ENCODE peak calls at places on chromosomes 5 and 9, in four cellular contexts. K is psoas muscle; E is CD8-positive, alpha-beta T cell; T is right lobe of liver. D is an unnamed sample.

GRCh38 chr9:8622222-8622802 is 822.7 kb upstream of the DMAC1 start:
- DNase-seq in K (no peak), E (no peak), T (no peak), D (no peak)

GRCh38 chr5:78677777-78678668 is 29.5 kb upstream of the LHFPL2 start:
- DNase-seq in K (peak; percentile 76), E (no peak), T (no peak), D (peak; percentile 50)

GRCh38 chr5:35229076-35230042 is 928 bp downstream of the PRLR start:
- DNase-seq in K (no peak), E (no peak), T (peak; percentile 78), D (peak; percentile 73)

GRCh38 chr9:71001780-71002386 is 119.5 kb downstream of the TRPM3 start:
- DNase-seq in K (no peak), E (no peak), T (peak; percentile 53), D (peak; percentile 40)

GRCh38 chr9:36332006-36332405 is 68.1 kb downstream of the RNF38 start:
- DNase-seq in K (no peak), E (no peak), T (no peak), D (no peak)

GRCh38 chr5:13745508-13745907 is 199.0 kb downstream of the DNAH5 start:
- DNase-seq in K (no peak), E (no peak), T (no peak), D (no peak)

GRCh38 chr5:158805195-158805594 is 294.5 kb downstream of the EBF1 start:
- DNase-seq in K (no peak), E (no peak), T (no peak), D (no peak)

GRCh38 chr9:114030364-114030763 is 47.7 kb downstream of the AMBP start:
- DNase-seq in K (no peak), E (no peak), T (no peak), D (peak; percentile 27)

GRCh38 chr5:128706269-128706668 is 168.2 kb upstream of the FBN2 start:
- DNase-seq in K (no peak), E (no peak), T (no peak), D (no peak)

GRCh38 chr9:126030716-126031115 is 283.5 kb downstream of the PBX3 start:
- DNase-seq in K (peak; percentile 26), E (no peak), T (no peak), D (no peak)

GRCh38 chr5:34923694-34924461 is 5.5 kb upstream of the DNAJC21 start:
- DNase-seq in K (no peak), E (no peak), T (no peak), D (no peak)

GRCh38 chr5:1708592-1709141 is 91.0 kb downstream of the MRPL36 start:
- DNase-seq in K (no peak), E (no peak), T (no peak), D (no peak)

GRCh38 chr9:127545196-127546124 is 66.6 kb upstream of the STXBP1 start:
- DNase-seq in K (peak; percentile 63), E (peak; percentile 17), T (peak; percentile 77), D (peak; percentile 87)

GRCh38 chr9:134733480-134734232 is 92.1 kb downstream of the COL5A1 start:
- DNase-seq in K (no peak), E (no peak), T (no peak), D (no peak)

GRCh38 chr9:3980771-3981170 is 319.1 kb downstream of the GLIS3 start:
- DNase-seq in K (no peak), E (no peak), T (no peak), D (no peak)

GRCh38 chr5:13350754-13351153 is 593.7 kb downstream of the DNAH5 start:
- DNase-seq in K (no peak), E (no peak), T (no peak), D (no peak)

GRCh38 chr5:141711687-141712086 is 29.7 kb upstream of the ARAP3 start:
- DNase-seq in K (no peak), E (no peak), T (no peak), D (no peak)

GRCh38 chr5:376951-377325 is 55.4 kb downstream of the AHRR start:
- DNase-seq in K (no peak), E (no peak), T (no peak), D (no peak)

GRCh38 chr5:55231476-55232193 is 1.8 kb downstream of the CCNO start:
- DNase-seq in K (no peak), E (peak; percentile 26), T (no peak), D (peak; percentile 34)

GRCh38 chr5:55062039-55062779 is 38.2 kb downstream of the GZMK start:
- DNase-seq in K (no peak), E (peak; percentile 45), T (no peak), D (no peak)

GRCh38 chr9:72315089-72315509 is 49.9 kb downstream of the ZFAND5 start:
- DNase-seq in K (peak; percentile 83), E (no peak), T (peak; percentile 60), D (peak; percentile 68)

GRCh38 chr9:109414125-109414785 is 83.9 kb downstream of the PTPN3 start:
- DNase-seq in K (no peak), E (no peak), T (no peak), D (no peak)

GRCh38 chr9:19441730-19442129 is 32.9 kb downstream of the ACER2 start:
- DNase-seq in K (no peak), E (no peak), T (no peak), D (no peak)

GRCh38 chr5:14305045-14305444 is 161.9 kb downstream of the TRIO start:
- DNase-seq in K (no peak), E (no peak), T (no peak), D (no peak)

GRCh38 chr9:123131258-123131657 is 97.8 kb downstream of the GPR21 start:
- DNase-seq in K (no peak), E (no peak), T (no peak), D (no peak)

GRCh38 chr5:73464016-73464745 is 15.6 kb upstream of the FOXD1 start:
- DNase-seq in K (no peak), E (no peak), T (no peak), D (no peak)

GRCh38 chr5:120779674-120780073 is 315.6 kb downstream of the PRR16 start:
- DNase-seq in K (no peak), E (no peak), T (no peak), D (no peak)

GRCh38 chr5:172380992-172381643 is 73.2 kb downstream of the SH3PXD2B start:
- DNase-seq in K (peak; percentile 80), E (no peak), T (peak; percentile 66), D (no peak)

GRCh38 chr9:111902396-111903147 is 6.0 kb downstream of the UGCG start:
- DNase-seq in K (no peak), E (no peak), T (no peak), D (no peak)

GRCh38 chr9:100346836-100347235 is 5.9 kb downstream of the TEX10 start:
- DNase-seq in K (no peak), E (no peak), T (no peak), D (no peak)

GRCh38 chr5:99715921-99716320 is 787.1 kb upstream of the CHD1 start:
- DNase-seq in K (no peak), E (no peak), T (no peak), D (no peak)

GRCh38 chr5:134118212-134118611 is 3.7 kb downstream of the TCF7 start:
- DNase-seq in K (no peak), E (no peak), T (no peak), D (no peak)

GRCh38 chr5:134114886-134115805 is 665 bp downstream of the TCF7 start:
- DNase-seq in K (no peak), E (peak; percentile 87), T (no peak), D (no peak)

GRCh38 chr5:134116789-134117761 is 2.6 kb downstream of the TCF7 start:
- DNase-seq in K (no peak), E (peak; percentile 57), T (no peak), D (no peak)

GRCh38 chr5:134115806-134116175 is 1.3 kb downstream of the TCF7 start:
- DNase-seq in K (no peak), E (no peak), T (no peak), D (no peak)

GRCh38 chr5:134116291-134116690 is 1.8 kb downstream of the TCF7 start:
- DNase-seq in K (no peak), E (peak; percentile 28), T (no peak), D (no peak)
- H3K4me1 ChIP-seq in K (peaks cover 13% of the 10 kb centered on the region), E (peaks cover 32% of the 10 kb centered on the region), T (no peaks in the 10 kb centered on the region), D (no peaks in the 10 kb centered on the region)

DNA sequence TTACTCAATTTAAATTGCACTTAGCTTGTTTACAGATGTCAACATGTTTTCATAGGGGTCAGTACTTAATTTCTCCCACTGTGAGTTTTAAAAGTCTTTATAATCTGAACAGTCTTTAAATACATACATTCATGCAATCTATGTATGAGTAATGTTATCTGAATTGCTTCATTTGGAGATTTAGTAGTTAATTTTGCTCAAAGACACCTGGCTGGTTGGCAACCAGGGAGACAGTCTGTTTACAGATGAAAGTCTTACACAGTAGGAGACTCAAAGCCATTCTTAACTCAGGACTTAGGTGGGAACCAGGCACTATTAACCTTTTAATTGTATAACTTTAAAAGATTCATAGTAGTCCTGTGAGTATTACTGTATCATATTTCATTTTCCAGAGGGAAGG is 29.3 kb downstream of the DAB2 start:
- DNase-seq in K (no peak), E (no peak), T (no peak), D (no peak)
- H3K4me1 ChIP-seq in K (peaks cover 25% of the 10 kb centered on the region), E (no peaks in the 10 kb centered on the region), T (no peaks in the 10 kb centered on the region), D (no peaks in the 10 kb centered on the region)

DNA sequence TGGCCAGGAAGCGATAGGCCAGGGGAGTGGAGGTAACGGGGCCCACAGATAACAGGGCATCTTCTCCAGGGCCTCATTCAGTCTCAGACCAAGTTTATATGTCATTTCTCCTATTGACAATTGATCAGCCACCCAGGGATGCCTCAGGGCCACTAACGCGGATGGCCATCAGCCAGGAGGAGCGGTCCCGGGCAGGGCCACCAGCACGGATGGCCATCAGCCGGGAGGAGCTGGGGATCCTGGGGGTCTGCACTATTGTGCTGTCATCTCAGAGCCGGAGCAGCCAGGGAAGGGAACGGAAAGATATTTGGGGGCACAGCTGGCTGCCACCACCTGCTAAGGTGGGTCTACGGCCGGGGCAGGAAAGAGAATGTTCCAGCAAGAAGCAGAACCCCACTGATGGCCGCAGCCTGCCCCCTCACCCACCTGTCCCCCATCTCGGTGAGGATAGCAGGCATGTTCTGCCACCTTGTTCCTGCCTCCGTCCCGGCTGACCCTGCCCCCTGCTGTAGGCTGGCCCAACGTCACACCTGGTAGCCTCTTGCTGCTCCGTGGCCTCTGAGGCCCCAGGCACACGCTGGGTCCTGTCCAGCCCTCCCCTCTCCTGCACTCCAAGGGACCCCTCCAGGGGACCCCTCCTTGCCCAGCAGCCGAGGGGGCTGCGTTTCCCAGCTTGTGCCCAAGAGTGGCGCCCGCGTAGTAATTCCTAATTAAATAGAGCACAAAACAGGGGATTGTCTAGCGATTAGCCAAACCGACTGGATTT is 21.5 kb upstream of the UBAC1 start:
- DNase-seq in K (no peak), E (no peak), T (no peak), D (no peak)
- H3K4me1 ChIP-seq in K (peaks cover 27% of the 10 kb centered on the region), E (peaks cover 25% of the 10 kb centered on the region), T (no peaks in the 10 kb centered on the region), D (no peaks in the 10 kb centered on the region)

DNA sequence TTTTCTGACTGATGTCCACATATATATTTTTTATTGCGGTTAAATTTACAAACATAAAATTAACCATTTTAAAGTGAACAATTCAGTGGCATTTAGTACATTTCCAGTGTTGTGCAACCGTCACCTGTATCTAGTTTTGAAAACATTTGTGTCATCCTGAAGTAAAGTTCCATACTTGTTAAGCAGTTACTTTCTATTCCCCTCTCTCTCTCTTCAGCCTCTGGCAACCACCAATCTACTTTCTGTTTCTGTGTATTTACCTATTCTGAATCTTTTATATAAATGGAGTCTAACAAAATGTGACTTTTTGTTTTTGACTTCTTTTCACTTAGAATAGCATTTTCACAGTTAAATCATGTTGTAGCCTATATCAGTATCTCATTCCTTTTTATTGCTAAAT is 480.1 kb upstream of the SMARCA2 start:
- DNase-seq in K (no peak), E (no peak), T (no peak), D (no peak)
- H3K4me1 ChIP-seq in K (no peaks in the 10 kb centered on the region), E (no peaks in the 10 kb centered on the region), T (no peaks in the 10 kb centered on the region), D (no peaks in the 10 kb centered on the region)

DNA sequence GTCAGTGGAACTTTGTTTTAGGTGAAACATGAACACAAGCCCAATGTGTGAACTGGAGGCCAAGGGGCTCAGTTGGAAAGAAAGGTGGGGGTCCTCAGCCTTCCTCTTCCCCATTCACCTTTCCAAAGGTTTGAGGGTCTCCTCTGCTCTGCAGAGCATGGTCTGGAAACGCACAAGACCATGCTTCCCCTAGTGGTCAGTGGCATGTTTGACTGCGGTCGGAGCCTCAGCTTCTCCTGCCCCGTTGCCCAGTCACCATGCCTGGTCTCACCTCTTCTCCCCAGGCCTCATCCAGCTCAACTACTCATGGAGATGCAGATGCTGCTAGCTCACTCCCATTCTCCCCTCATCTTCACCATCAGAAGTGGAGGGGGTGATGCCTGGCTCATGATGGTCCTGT is 340.3 kb downstream of the GADD45G start:
- DNase-seq in K (no peak), E (no peak), T (no peak), D (no peak)
- H3K4me1 ChIP-seq in K (peaks cover 21% of the 10 kb centered on the region), E (no peaks in the 10 kb centered on the region), T (no peaks in the 10 kb centered on the region), D (no peaks in the 10 kb centered on the region)